ENCODE peak calls at places on chromosomes 5 and 9, in nine cellular contexts. M, G, R, X, Z, O, Q, N and S are unnamed samples. For H3K36me3 and H3K9me3, the result is how much of the 10 kb centered on the place peaks cover.

GRCh38 chr5:167743685-167744084 is 547.8 kb upstream of the WWC1 start:
- DNase-seq in M (no peak), G (no peak), R (peak), X (no peak), Z (no peak), O (peak), Q (no peak), N (no peak), S (no peak)

GRCh38 chr5:73311291-73312110 is 137.1 kb downstream of the FOXD1 start:
- DNase-seq in M (no peak), G (no peak), R (peak), X (peak), Z (no peak), O (peak), Q (no peak), N (no peak), S (no peak)

GRCh38 chr9:18568969-18569368 is 95.0 kb downstream of the ADAMTSL1 start:
- DNase-seq in M (no peak), G (no peak), R (peak), X (no peak), Z (no peak), O (peak), Q (no peak), N (no peak), S (no peak)

GRCh38 chr9:98129451-98129881 is 10.4 kb upstream of the TRIM14 start:
- DNase-seq in M (no peak), G (no peak), R (no peak), X (no peak), Z (no peak), O (no peak), Q (peak), N (no peak), S (no peak)

GRCh38 chr5:169161022-169161680 is 139.8 kb downstream of the SLIT3 start:
- DNase-seq in M (no peak), G (no peak), R (peak), X (peak), Z (peak), O (peak), Q (no peak), N (peak), S (no peak)

GRCh38 chr9:125763373-125763772 is 16.2 kb downstream of the PBX3 start:
- DNase-seq in M (no peak), G (no peak), R (peak), X (no peak), Z (no peak), O (no peak), Q (no peak), N (no peak), S (no peak)

GRCh38 chr5:89449392-89450148 is 566.6 kb upstream of the MEF2C start:
- DNase-seq in M (no peak), G (no peak), R (no peak), X (no peak), Z (no peak), O (no peak), Q (no peak), N (no peak), S (no peak)

GRCh38 chr5:65819905-65820240 is 97.9 kb downstream of the NLN start:
- DNase-seq in M (no peak), G (no peak), R (no peak), X (no peak), Z (no peak), O (no peak), Q (no peak), N (no peak), S (no peak)

GRCh38 chr5:135814254-135814653 is 20.2 kb upstream of the SLC25A48 start:
- DNase-seq in M (no peak), G (no peak), R (no peak), X (no peak), Z (no peak), O (no peak), Q (no peak), N (no peak), S (no peak)

GRCh38 chr5:125181159-125181558 is 434.7 kb upstream of the ZNF608 start:
- DNase-seq in M (no peak), G (no peak), R (peak), X (no peak), Z (no peak), O (no peak), Q (no peak), N (no peak), S (no peak)
- H3K36me3 ChIP-seq in M (under half), G (under half), R (under half), X (under half), Z (under half), O (under half), Q (under half), N (under half), S (under half)

GRCh38 chr5:3606121-3606831 is 10.6 kb downstream of the IRX1 start:
- DNase-seq in M (no peak), G (no peak), R (no peak), X (no peak), Z (no peak), O (peak), Q (no peak), N (no peak), S (no peak)
- H3K9me3 ChIP-seq in M (under half), G (under half), R (under half), X (under half), Z (under half), O (under half), Q (under half), N (under half), S (under half)

GRCh38 chr9:101737705-101738565 is 512 bp downstream of the GRIN3A start:
- DNase-seq in M (no peak), G (no peak), R (no peak), X (no peak), Z (no peak), O (peak), Q (peak), N (peak), S (no peak)
- H3K27ac ChIP-seq in M (no peak), G (no peak), R (no peak), X (no peak), Z (no peak), O (no peak), Q (no peak), N (no peak), S (no peak)

DNA sequence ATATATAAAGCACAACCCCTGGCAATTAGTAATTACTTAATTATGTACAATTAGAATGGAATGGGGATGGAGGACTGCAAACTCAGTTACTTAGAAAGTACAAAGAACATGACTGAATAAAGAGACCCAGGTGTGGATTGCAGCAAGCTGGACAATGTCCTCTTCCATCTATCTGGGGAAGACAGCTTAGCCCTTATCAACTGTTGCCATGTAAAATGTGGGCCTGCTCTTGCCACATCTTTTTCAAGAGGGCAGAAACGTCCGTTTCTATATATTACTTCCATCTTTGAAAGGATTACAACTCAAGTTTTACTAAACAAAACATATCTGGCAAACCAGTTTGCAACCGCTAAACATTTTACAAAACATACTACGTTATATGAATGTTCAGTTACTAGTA is 26.2 kb downstream of the GOLPH3 start:
- DNase-seq in M (no peak), G (no peak), R (no peak), X (no peak), Z (no peak), O (no peak), Q (no peak), N (no peak), S (no peak)
- H3K36me3 ChIP-seq in M (under half), G (under half), R (under half), X (under half), Z (under half), O (under half), Q (under half), N (under half), S (under half)

DNA sequence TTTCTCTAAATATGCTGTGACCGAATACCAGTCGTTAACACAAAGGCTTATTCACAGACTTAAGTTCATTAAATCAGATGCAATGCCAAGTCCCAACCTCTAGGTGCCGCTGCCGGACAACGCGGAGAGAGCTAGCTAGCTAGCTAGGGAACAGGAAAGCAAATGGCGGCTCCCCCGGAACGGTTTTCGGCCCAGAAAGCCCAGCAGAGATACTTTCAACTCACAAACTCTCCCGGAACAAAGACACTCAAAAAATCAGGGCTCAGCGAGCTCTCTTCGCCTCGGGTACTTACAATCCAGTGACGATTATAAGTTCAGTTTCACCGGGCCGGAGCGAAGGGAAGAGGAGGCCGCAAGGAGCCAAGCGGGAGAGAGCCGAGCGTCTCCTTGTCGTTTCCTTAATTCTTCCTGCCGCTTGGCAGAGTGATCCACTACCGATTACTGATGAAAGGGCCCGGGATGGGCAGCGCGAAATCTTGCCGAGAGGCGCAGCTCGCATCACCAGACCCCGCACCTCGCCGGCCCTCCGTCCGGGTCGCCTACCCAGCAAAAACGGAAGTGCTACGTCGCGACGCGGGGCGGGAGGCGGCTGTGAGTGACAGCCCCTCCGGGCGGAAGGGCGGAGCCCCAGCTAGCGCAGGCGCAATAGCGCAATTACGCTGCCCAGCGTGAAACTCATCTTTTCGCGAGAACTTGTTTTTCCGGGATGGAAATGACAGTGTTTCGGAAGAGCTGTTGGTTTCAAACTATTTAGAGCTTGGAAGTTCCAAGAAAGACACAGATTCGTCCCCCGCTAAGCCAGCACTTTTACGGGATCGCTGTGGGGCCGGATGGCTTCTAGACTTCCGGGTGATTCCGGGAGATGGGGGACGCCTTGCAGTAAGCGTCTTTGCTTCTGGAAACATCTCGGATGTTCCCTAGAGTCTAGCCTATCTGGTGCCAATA is at the start of gene TAF7:
- DNase-seq in M (peak), G (peak), R (peak), X (peak), Z (peak), O (peak), Q (peak), N (peak), S (peak)
- H3K9me3 ChIP-seq in M (under half), G (under half), R (under half), X (half or more), Z (under half), O (under half), Q (half or more), N (under half), S (under half)

GRCh38 chr5:143064207-143064606 is 294.0 kb downstream of the ARHGAP26 start:
- DNase-seq in M (no peak), G (no peak), R (peak), X (no peak), Z (no peak), O (peak), Q (no peak), N (no peak), S (no peak)
- H3K27ac ChIP-seq in M (no peak), G (no peak), R (peak), X (peak), Z (peak), O (peak), Q (peak), N (peak), S (no peak)

DNA sequence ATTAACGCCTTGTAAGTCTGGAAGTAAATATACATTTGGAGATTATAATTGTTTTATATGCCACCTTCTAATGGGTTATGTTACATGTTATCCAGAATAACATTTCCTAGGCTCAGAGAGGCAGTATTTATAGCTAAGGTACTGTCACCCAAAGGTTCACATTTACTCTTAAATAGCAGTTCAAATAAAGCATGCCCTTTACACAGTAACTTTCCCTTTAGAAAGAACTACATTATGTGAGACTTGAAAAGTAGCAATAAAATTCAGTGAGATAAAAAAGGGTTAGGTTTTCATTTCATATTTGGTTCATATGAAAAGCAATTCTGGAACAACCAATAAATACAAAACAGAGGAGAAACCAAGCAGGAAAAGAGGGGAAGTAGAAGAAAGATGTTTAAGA is 35.1 kb downstream of the SKIC3 start:
- DNase-seq in M (no peak), G (no peak), R (no peak), X (no peak), Z (no peak), O (no peak), Q (no peak), N (no peak), S (no peak)
- H3K36me3 ChIP-seq in M (under half), G (under half), R (under half), X (under half), Z (under half), O (half or more), Q (half or more), N (under half), S (under half)

GRCh38 chr9:134158242-134158641 is 6.1 kb downstream of the RNU6ATAC start:
- DNase-seq in M (no peak), G (no peak), R (no peak), X (no peak), Z (no peak), O (no peak), Q (no peak), N (no peak), S (no peak)
- H3K9me3 ChIP-seq in M (under half), G (under half), R (under half), X (under half), Z (under half), O (under half), Q (under half), N (under half), S (under half)

GRCh38 chr9:38031594-38031993 is 37.4 kb downstream of the SHB start:
- DNase-seq in M (no peak), G (no peak), R (no peak), X (no peak), Z (no peak), O (no peak), Q (no peak), N (no peak), S (no peak)
- H3K27ac ChIP-seq in M (no peak), G (no peak), R (no peak), X (no peak), Z (peak), O (no peak), Q (peak), N (peak), S (no peak)